ENCODE peak calls at places on chromosomes 6 and 20, in seven cellular contexts. F is adipocyte; L is activated T-helper 1 cell treated with anti-CD3 and anti-CD28 coated beads, Interleukin-12 subunit alpha, Interleukin-12 subunit beta, Interleukin-2, Interleukin-4 antibody, amounts not matched to agents 30 ng/mL and 10 ng/mL and 1 ng/mL, durations not matched to agents 14 hours and 24 hours and 36 hours; M is ascending aorta; T is mucosa of descending colon; H is H7; J is pancreas. X is an unnamed sample.

GRCh38 chr6:39812853-39813533 is 20.8 kb downstream of the DAAM2 start:
- DNase-seq in F (peak), L (no peak), M (peak), H (no peak), T (no peak), J (no peak), X (peak)

GRCh38 chr6:89508755-89509563 is 76.0 kb downstream of the ANKRD6 start:
- DNase-seq in M (no peak), F (no peak), T (no peak), L (no peak), J (peak), H (no peak), X (no peak)

GRCh38 chr20:37361336-37361735 is 15.4 kb downstream of the SRC start:
- DNase-seq in T (no peak), H (peak), F (no peak), J (no peak), M (peak), L (no peak), X (no peak)

GRCh38 chr6:116971959-116972358 is 94.9 kb downstream of the RFX6 start:
- DNase-seq in L (no peak), J (no peak), M (no peak), F (peak), H (peak), T (no peak), X (peak)

GRCh38 chr6:19834858-19835257 is 2.3 kb upstream of the ID4 start:
- DNase-seq in F (no peak), H (no peak), M (no peak), L (no peak), T (no peak), J (no peak), X (no peak)

GRCh38 chr6:148969271-148969666 is 222.4 kb downstream of the UST start:
- DNase-seq in M (no peak), H (no peak), L (no peak), F (no peak), J (no peak), T (no peak), X (no peak)

GRCh38 chr6:168134399-168135201 is 55.6 kb upstream of the FRMD1 start:
- DNase-seq in T (peak), F (no peak), L (no peak), H (peak), M (no peak), J (no peak), X (no peak)

GRCh38 chr20:62795023-62795761 is 1.1 kb upstream of the MRGBP start:
- DNase-seq in L (peak), T (peak), F (peak), J (no peak), H (peak), M (no peak), X (no peak)

GRCh38 chr6:33410711-33411631 is at the start of gene PHF1:
- DNase-seq in H (peak), J (peak), T (peak), M (no peak), F (peak), L (no peak), X (peak)

GRCh38 chr6:152338335-152339125 is 298.6 kb downstream of the SYNE1 start:
- DNase-seq in J (no peak), L (peak), H (peak), F (peak), M (peak), T (peak), X (peak)

GRCh38 chr20:1707588-1708449 is 50.2 kb upstream of the SIRPG start:
- DNase-seq in F (no peak), M (no peak), H (no peak), L (no peak), J (no peak), T (no peak), X (no peak)

GRCh38 chr20:51396365-51396909 is 146.1 kb downstream of the NFATC2 start:
- DNase-seq in F (no peak), J (no peak), L (no peak), T (no peak), H (no peak), M (no peak), X (no peak)

GRCh38 chr6:97440590-97441176 is 157.7 kb upstream of the MMS22L start:
- DNase-seq in H (peak), F (peak), L (no peak), M (no peak), J (no peak), T (no peak), X (peak)

GRCh38 chr6:95091823-95092436 is 485.4 kb upstream of the MANEA start:
- DNase-seq in T (no peak), J (no peak), M (no peak), H (no peak), L (no peak), F (peak), X (peak)

GRCh38 chr20:64049060-64049886 is at the start of gene SOX18:
- DNase-seq in F (peak), T (no peak), L (no peak), M (no peak), H (peak), J (no peak), X (no peak)

GRCh38 chr6:43771210-43771857 is 1.3 kb downstream of the VEGFA start:
- DNase-seq in H (no peak), T (peak), M (peak), J (peak), L (peak), F (peak), X (no peak)

X was measured in COLO829.